ENCODE peak calls at places on chromosomes 7 and 10, in eight cellular contexts. One of them, this sample, is unnamed.
A peak's percentile ranks its signal among the peaks of the same experiment; 100 is the strongest.

GRCh38 chr10:29915116-29915785 is 144.1 kb downstream of the JCAD start:
- DNase-seq in caudate nucleus: no peak
- DNase-seq in H4: no peak
- DNase-seq in fibroblast of mammary gland: no peak
- DNase-seq in left ventricle myocardium superior: no peak
- DNase-seq in OCI-LY7: no peak
- DNase-seq in neural crest cell: no peak
- DNase-seq in activated naive CD4-positive, alpha-beta T cell treated with anti-CD3 and anti-CD28 coated beads for 36 hours: no peak
- DNase-seq in this sample: no peak

GRCh38 chr10:103395754-103396066 is 565 bp downstream of the ATP5MK start:
- DNase-seq in H4: no peak
- DNase-seq in left ventricle myocardium superior: peak; percentile 33
- DNase-seq in OCI-LY7: peak; percentile 17
- DNase-seq in neural crest cell: no peak
- DNase-seq in activated naive CD4-positive, alpha-beta T cell treated with anti-CD3 and anti-CD28 coated beads for 36 hours: peak; percentile 8
- DNase-seq in caudate nucleus: no peak
- DNase-seq in fibroblast of mammary gland: peak; percentile 0
- DNase-seq in this sample: no peak

GRCh38 chr10:17643339-17643754 is 604 bp upstream of the STAM start:
- DNase-seq in OCI-LY7: no peak
- DNase-seq in fibroblast of mammary gland: peak; percentile 87
- DNase-seq in neural crest cell: no peak
- DNase-seq in caudate nucleus: no peak
- DNase-seq in H4: no peak
- DNase-seq in left ventricle myocardium superior: peak; percentile 74
- DNase-seq in activated naive CD4-positive, alpha-beta T cell treated with anti-CD3 and anti-CD28 coated beads for 36 hours: peak; percentile 42
- DNase-seq in this sample: peak; percentile 93

GRCh38 chr7:29988391-29989256 is 977 bp downstream of the SCRN1 start:
- DNase-seq in caudate nucleus: peak; percentile 62
- DNase-seq in OCI-LY7: peak; percentile 84
- DNase-seq in H4: peak; percentile 96
- DNase-seq in left ventricle myocardium superior: peak; percentile 72
- DNase-seq in fibroblast of mammary gland: peak; percentile 79
- DNase-seq in neural crest cell: peak; percentile 37
- DNase-seq in activated naive CD4-positive, alpha-beta T cell treated with anti-CD3 and anti-CD28 coated beads for 36 hours: peak; percentile 21
- DNase-seq in this sample: peak; percentile 43

GRCh38 chr10:13743101-13743693 is 156.4 kb downstream of the PRPF18 start:
- DNase-seq in activated naive CD4-positive, alpha-beta T cell treated with anti-CD3 and anti-CD28 coated beads for 36 hours: peak; percentile 7
- DNase-seq in H4: no peak
- DNase-seq in OCI-LY7: no peak
- DNase-seq in neural crest cell: no peak
- DNase-seq in fibroblast of mammary gland: peak; percentile 31
- DNase-seq in caudate nucleus: no peak
- DNase-seq in left ventricle myocardium superior: no peak
- DNase-seq in this sample: no peak

GRCh38 chr7:142375710-142376313 is 118.0 kb upstream of the PRSS58 start:
- DNase-seq in activated naive CD4-positive, alpha-beta T cell treated with anti-CD3 and anti-CD28 coated beads for 36 hours: peak; percentile 54
- DNase-seq in OCI-LY7: no peak
- DNase-seq in neural crest cell: no peak
- DNase-seq in left ventricle myocardium superior: no peak
- DNase-seq in caudate nucleus: no peak
- DNase-seq in fibroblast of mammary gland: peak; percentile 71
- DNase-seq in H4: peak; percentile 39
- DNase-seq in this sample: peak; percentile 63

GRCh38 chr10:34010891-34011290 is 676.4 kb upstream of the NRP1 start:
- DNase-seq in activated naive CD4-positive, alpha-beta T cell treated with anti-CD3 and anti-CD28 coated beads for 36 hours: no peak
- DNase-seq in OCI-LY7: no peak
- DNase-seq in caudate nucleus: no peak
- DNase-seq in left ventricle myocardium superior: no peak
- DNase-seq in H4: no peak
- DNase-seq in neural crest cell: no peak
- DNase-seq in fibroblast of mammary gland: peak; percentile 57
- DNase-seq in this sample: no peak

GRCh38 chr7:66265566-66265965 is 60.4 kb downstream of the TPST1 start:
- DNase-seq in OCI-LY7: peak; percentile 49
- DNase-seq in caudate nucleus: no peak
- DNase-seq in fibroblast of mammary gland: peak; percentile 47
- DNase-seq in left ventricle myocardium superior: no peak
- DNase-seq in activated naive CD4-positive, alpha-beta T cell treated with anti-CD3 and anti-CD28 coated beads for 36 hours: no peak
- DNase-seq in neural crest cell: no peak
- DNase-seq in H4: peak; percentile 70
- DNase-seq in this sample: no peak

GRCh38 chr7:25318077-25318476 is 89.8 kb upstream of the NPVF start:
- DNase-seq in H4: no peak
- DNase-seq in fibroblast of mammary gland: no peak
- DNase-seq in OCI-LY7: no peak
- DNase-seq in neural crest cell: no peak
- DNase-seq in caudate nucleus: no peak
- DNase-seq in activated naive CD4-positive, alpha-beta T cell treated with anti-CD3 and anti-CD28 coated beads for 36 hours: no peak
- DNase-seq in left ventricle myocardium superior: no peak
- DNase-seq in this sample: no peak

This sample was measured in psoas muscle.